ENCODE peak calls at places on chromosomes 7 and 10, in four cellular contexts. I is lung, Y is AG10803, J is transverse colon. M is an unnamed sample.
A peak's percentile ranks its signal among the peaks of the same experiment; 100 is the strongest.

GRCh38 chr10:31602541-31603244 is 283.7 kb downstream of the ZEB1 start:
- DNase-seq in I (peak; percentile 67), Y (peak; percentile 91), J (peak; percentile 58), M (no peak)

GRCh38 chr7:50349963-50350944 is 45.7 kb downstream of the IKZF1 start:
- DNase-seq in I (no peak), Y (no peak), J (no peak), M (no peak)

GRCh38 chr7:103445228-103446020 is 583 bp downstream of the SLC26A5 start:
- DNase-seq in I (no peak), Y (no peak), J (no peak), M (no peak)

GRCh38 chr7:116327751-116328150 is 117.4 kb downstream of the TES start:
- DNase-seq in I (no peak), Y (peak; percentile 83), J (no peak), M (no peak)

GRCh38 chr10:69061305-69062161 is 26.4 kb upstream of the SRGN start:
- DNase-seq in I (peak; percentile 56), Y (peak; percentile 98), J (peak; percentile 61), M (peak; percentile 66)

GRCh38 chr10:104328916-104329710 is 9.2 kb downstream of the ITPRIP start:
- DNase-seq in I (no peak), Y (peak; percentile 95), J (no peak), M (peak; percentile 20)

GRCh38 chr7:145212050-145212449 is 376.2 kb upstream of the TPK1 start:
- DNase-seq in I (no peak), Y (no peak), J (no peak), M (no peak)

GRCh38 chr7:94374231-94374630 is 20.5 kb upstream of the COL1A2 start:
- DNase-seq in I (peak; percentile 59), Y (peak; percentile 97), J (peak; percentile 61), M (no peak)

GRCh38 chr10:89426230-89426868 is 12.0 kb downstream of the IFIT5 start:
- DNase-seq in I (peak; percentile 36), Y (peak; percentile 68), J (no peak), M (peak; percentile 6)

GRCh38 chr7:80445351-80445750 is 66.5 kb downstream of the GNAT3 start:
- DNase-seq in I (no peak), Y (no peak), J (no peak), M (no peak)

GRCh38 chr7:116671681-116672595 is at the start of gene MET:
- DNase-seq in I (peak; percentile 79), Y (peak; percentile 75), J (peak; percentile 86), M (peak; percentile 94)

GRCh38 chr7:134458341-134458805 is 527 bp downstream of the AKR1B1 start:
- DNase-seq in I (no peak), Y (peak; percentile 42), J (peak; percentile 56), M (peak; percentile 57)
- TF ChIP-seq CTCF in I (no peak), Y (peak; percentile 43), J (no peak), M (peak; percentile 32)

DNA sequence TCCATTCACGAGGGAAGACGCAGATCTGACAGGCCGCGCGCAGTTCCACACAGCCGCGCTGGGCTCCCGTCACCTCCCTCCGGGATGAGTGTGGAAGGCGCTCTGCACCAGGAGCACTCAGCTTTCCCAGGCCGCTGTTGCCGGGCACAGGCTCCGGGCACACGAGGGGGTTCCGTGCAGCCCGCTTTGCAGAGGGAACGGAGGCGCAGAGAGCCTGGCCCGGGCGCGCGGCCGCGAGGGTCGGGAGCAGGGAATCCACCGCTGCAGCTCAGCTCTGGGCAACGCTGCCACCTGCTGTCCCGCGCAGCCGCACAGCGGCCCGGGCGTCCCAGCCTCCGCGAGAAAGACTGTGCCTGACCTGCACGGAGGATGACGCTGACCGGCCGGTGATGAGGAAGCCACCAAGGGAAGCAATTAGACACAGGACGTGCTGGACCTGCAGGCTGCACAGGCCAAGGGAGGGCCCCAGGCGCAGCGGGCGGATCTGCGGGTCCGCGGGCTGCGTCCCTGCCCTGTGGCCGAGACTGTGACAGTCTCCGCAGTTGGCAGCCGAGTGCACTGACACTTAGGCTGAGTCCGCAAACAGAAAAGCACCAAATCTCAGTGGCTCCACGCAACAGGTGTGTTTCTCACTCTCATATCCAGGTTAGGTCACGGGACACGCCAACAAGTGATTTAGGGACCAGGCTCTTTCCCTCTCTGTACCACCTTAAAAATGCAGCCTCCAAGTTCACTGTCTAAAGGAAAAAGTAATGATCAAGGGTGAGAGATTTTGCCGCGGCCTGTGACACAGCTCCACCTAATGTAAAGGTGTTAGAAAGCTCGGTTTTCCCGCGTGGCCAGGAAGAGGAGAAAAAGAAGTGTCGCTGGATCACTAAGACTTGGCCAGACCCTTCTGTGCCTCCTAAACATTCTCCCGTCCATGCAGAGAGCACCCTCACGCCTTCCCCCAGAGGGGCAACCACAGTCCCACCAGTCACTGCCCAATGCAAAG is 94.5 kb downstream of the SEC61G start:
- DNase-seq in I (peak; percentile 33), Y (no peak), J (peak; percentile 72), M (peak; percentile 88)
- TF ChIP-seq CTCF in I (no peak), Y (peak; percentile 3), J (peak; percentile 44), M (peak; percentile 56)

DNA sequence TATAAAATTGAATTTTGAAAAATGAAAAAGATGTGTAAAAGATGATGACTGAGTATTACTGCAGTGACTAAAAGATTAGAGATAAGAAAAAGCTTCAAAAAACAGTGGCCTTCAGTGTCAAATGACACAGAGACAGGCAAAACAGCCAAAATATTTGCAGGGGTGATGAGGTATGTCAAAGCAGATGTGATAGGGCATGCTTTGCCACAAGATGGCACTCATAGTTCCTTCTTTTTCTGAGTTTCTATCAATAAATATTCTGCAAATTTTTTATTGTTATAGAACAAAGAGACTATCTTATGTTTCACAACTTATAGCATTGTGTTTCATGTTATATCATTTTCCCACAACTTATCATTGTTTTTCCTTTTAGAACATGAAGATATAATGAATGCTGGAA is 344.1 kb upstream of the HPS1 start:
- DNase-seq in I (no peak), Y (no peak), J (no peak), M (no peak)
- TF ChIP-seq CTCF in I (no peak), Y (no peak), J (peak; percentile 30), M (no peak)

DNA sequence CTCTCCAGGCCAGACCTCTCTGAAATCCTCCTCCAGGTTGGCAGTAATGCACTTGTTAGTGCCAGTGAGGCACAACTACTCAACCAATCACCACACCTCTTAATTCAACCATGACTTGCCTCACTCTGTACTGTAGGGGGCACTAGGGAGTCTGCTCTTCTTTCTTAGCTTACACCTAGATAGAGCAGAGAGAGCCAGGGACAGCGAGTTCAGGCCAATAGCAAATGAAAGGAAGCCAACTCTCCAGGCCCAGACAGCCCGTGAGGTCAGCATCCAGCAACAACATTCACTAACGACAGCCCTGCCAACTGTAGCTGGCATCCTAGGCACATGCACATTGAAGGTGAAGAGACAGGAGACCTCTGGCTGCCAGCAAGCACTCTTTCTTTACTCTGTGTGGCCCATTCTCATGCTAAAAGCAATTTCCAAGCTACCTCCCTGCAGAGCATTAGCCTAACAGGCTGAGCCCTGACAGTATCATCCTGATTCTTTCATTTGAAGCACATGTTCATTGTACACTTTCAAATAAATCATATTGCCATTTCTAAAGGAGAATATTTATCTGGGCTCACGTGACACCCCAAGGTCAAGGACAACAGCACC is 136.3 kb downstream of the DPY19L1 start:
- DNase-seq in I (no peak), Y (no peak), J (no peak), M (no peak)
- TF ChIP-seq CTCF in I (no peak), Y (no peak), J (peak; percentile 13), M (peak; percentile 47)

GRCh38 chr7:76089865-76090495 is 42.1 kb downstream of the MDH2 start:
- DNase-seq in I (no peak), Y (no peak), J (no peak), M (peak; percentile 60)
- TF ChIP-seq CTCF in I (no peak), Y (no peak), J (no peak), M (no peak)

DNA sequence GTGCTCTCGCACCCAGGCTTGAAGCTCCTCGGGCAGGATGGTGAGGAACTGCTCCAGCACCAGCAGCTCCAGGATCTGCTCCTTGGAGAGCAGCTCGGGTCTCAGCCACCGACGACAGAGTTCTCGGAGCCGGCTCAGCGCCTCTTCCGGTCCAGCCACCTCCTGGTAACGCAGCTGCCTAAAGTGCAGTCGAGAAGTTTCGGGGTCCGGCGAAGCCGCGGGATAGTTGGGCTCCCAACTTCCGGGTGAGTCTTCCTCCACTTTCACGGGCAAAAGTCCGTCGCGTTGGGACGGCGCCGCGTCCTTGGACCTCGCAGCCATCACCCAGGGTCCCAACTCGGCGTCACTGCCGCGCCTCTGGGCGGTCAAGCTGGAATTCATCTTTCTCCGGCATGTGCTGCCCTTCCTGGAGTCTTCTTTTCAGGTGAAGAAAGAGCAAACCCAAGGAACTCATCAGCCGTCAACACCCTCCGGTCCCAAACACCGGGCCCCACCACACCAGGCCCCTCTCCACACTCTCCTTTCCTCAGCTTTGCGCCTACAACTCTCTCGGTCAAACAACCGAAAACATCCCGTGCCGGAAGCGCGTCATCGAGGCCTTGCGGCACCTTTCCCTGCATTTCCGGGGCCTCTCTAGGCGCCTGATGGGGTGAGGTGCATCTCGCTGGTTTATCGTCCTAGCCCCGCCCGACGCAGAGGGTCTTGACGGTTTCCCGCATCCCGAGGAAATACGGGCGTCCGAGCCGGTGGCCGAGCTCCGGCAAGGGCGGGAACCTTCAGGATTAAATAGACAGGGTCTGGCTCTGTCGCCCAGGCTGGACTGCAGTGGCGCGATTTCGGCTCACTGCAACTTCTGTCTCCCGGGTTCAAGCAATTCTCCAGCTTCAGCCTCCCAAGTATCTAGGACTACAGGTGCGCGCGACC is at the start of gene ZNF394:
- DNase-seq in I (peak; percentile 93), Y (peak; percentile 89), J (peak; percentile 94), M (peak; percentile 86)
- TF ChIP-seq CTCF in I (no peak), Y (no peak), J (no peak), M (no peak)

DNA sequence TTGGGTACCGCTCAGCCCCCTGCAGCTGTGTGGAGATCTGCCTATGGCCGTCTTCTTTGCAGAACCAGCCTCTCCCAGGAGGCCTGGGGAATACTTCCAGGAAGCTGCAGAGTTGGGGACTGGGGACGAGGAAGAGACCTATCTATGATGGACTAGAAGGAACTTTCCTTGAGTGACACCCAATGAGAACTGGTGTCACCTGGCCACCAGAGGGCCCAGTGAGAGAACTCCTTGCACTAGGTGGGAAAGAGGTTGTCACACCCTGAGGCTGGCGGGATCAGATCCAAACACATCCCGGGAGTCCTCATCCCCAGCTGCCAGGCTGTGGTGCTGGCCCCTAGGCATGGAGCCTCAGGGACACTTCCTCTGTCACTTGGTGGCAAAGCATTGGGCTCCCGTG is 4.9 kb upstream of the GRID2IP start:
- DNase-seq in I (no peak), Y (no peak), J (peak; percentile 17), M (peak; percentile 61)
- TF ChIP-seq CTCF in I (no peak), Y (no peak), J (peak; percentile 13), M (no peak)